ENCODE peak calls at places on chromosomes 7 and 10, in five cellular contexts. C is lower lobe of right lung, N is NCI-H1092, R is transverse colon, U is GM03348. G is an unnamed sample.

GRCh38 chr7:75739796-75740672 is 1.3 kb upstream of the HIP1 start:
- DNase-seq in C (no peak), N (no peak), R (no peak), U (no peak), G (no peak)

GRCh38 chr10:84654671-84655070 is 326.3 kb downstream of the CCSER2 start:
- DNase-seq in C (no peak), N (no peak), R (no peak), U (no peak), G (no peak)

GRCh38 chr7:130853503-130854279 is 119.7 kb upstream of the KLF14 start:
- DNase-seq in C (no peak), N (no peak), R (no peak), U (peak; percentile 66), G (no peak)

GRCh38 chr7:100156331-100157068 is 2.0 kb downstream of the TRAPPC14 start:
- DNase-seq in C (no peak), N (no peak), R (no peak), U (no peak), G (no peak)

GRCh38 chr7:42972703-42973500 is 40.7 kb downstream of the MRPL32 start:
- DNase-seq in C (no peak), N (no peak), R (peak; percentile 17), U (peak; percentile 76), G (no peak)

GRCh38 chr10:12214763-12215218 is 18.8 kb downstream of the CDC123 start:
- DNase-seq in C (no peak), N (no peak), R (peak; percentile 19), U (peak; percentile 51), G (no peak)

GRCh38 chr7:75534727-75535307 is 42.7 kb downstream of the SPDYE5 start:
- DNase-seq in C (no peak), N (no peak), R (no peak), U (peak; percentile 62), G (no peak)

GRCh38 chr7:137755846-137756685 is 90.7 kb downstream of the DGKI start:
- DNase-seq in C (no peak), N (no peak), R (no peak), U (no peak), G (no peak)

GRCh38 chr7:157053118-157053517 is 42.7 kb upstream of the MNX1 start:
- DNase-seq in C (no peak), N (no peak), R (no peak), U (no peak), G (no peak)

GRCh38 chr10:131629026-131629425 is 271.8 kb upstream of the PPP2R2D start:
- DNase-seq in C (no peak), N (no peak), R (no peak), U (no peak), G (no peak)

GRCh38 chr10:110365356-110366143 is 60.8 kb upstream of the SMNDC1 start:
- DNase-seq in C (no peak), N (no peak), R (no peak), U (no peak), G (no peak)

GRCh38 chr10:35215107-35215506 is 88.5 kb downstream of the CREM start:
- DNase-seq in C (no peak), N (no peak), R (no peak), U (no peak), G (no peak)

GRCh38 chr10:129203819-129204218 is 263.2 kb upstream of the MGMT start:
- DNase-seq in C (no peak), N (no peak), R (no peak), U (no peak), G (no peak)

GRCh38 chr10:102159051-102159597 is 6.9 kb downstream of the NOLC1 start:
- DNase-seq in C (no peak), N (no peak), R (no peak), U (peak; percentile 23), G (no peak)

GRCh38 chr10:12243860-12244620 is 48.1 kb downstream of the CDC123 start:
- DNase-seq in C (no peak), N (no peak), R (no peak), U (no peak), G (no peak)

GRCh38 chr7:111953611-111954010 is 252.6 kb downstream of the DOCK4 start:
- DNase-seq in C (no peak), N (no peak), R (no peak), U (no peak), G (peak; percentile 15)

GRCh38 chr10:65358565-65358964 is 1567.3 kb upstream of the LRRTM3 start:
- DNase-seq in C (no peak), N (no peak), R (no peak), U (no peak), G (no peak)

GRCh38 chr10:120978589-120979252 is 127.6 kb downstream of the WDR11 start:
- DNase-seq in C (no peak), N (no peak), R (no peak), U (no peak), G (no peak)

GRCh38 chr7:137626469-137627067 is 220.2 kb downstream of the DGKI start:
- DNase-seq in C (no peak), N (peak; percentile 27), R (peak; percentile 28), U (peak; percentile 59), G (peak; percentile 28)

GRCh38 chr7:24401628-24402593 is 117.9 kb downstream of the NPY start:
- DNase-seq in C (no peak), N (peak; percentile 11), R (no peak), U (peak; percentile 39), G (no peak)

GRCh38 chr10:24882047-24882698 is 70.2 kb downstream of the PRTFDC1 start:
- DNase-seq in C (no peak), N (no peak), R (peak; percentile 26), U (peak; percentile 31), G (no peak)

GRCh38 chr7:43906327-43907010 is at the start of gene URGCP:
- DNase-seq in C (peak; percentile 70), N (peak; percentile 13), R (peak; percentile 57), U (peak; percentile 93), G (peak; percentile 32)

GRCh38 chr10:79148452-79149344 is 79.9 kb downstream of the ZMIZ1 start:
- DNase-seq in C (peak; percentile 82), N (peak; percentile 61), R (peak; percentile 72), U (peak; percentile 67), G (peak; percentile 32)

GRCh38 chr10:71789871-71790270 is 16.6 kb upstream of the VSIR start:
- DNase-seq in C (no peak), N (no peak), R (no peak), U (no peak), G (no peak)

GRCh38 chr7:107277331-107277730 is 108.5 kb downstream of the HBP1 start:
- DNase-seq in C (no peak), N (no peak), R (no peak), U (no peak), G (no peak)

GRCh38 chr10:33253411-33253810 is 81.1 kb downstream of the NRP1 start:
- DNase-seq in C (no peak), N (no peak), R (no peak), U (no peak), G (no peak)

GRCh38 chr7:6090738-6091505 is 59.7 kb downstream of the ANKRD61 start:
- DNase-seq in C (no peak), N (no peak), R (no peak), U (no peak), G (no peak)

GRCh38 chr7:70271617-70272081 is 673.4 kb downstream of the AUTS2 start:
- DNase-seq in C (no peak), N (no peak), R (no peak), U (peak; percentile 14), G (no peak)

GRCh38 chr7:37205451-37205850 is 243.2 kb downstream of the ELMO1 start:
- DNase-seq in C (no peak), N (no peak), R (peak; percentile 36), U (no peak), G (no peak)

GRCh38 chr10:48414778-48415177 is 108.3 kb downstream of the MAPK8 start:
- DNase-seq in C (no peak), N (no peak), R (no peak), U (peak; percentile 8), G (no peak)

GRCh38 chr7:116777613-116778380 is 84.6 kb upstream of the CAPZA2 start:
- DNase-seq in C (no peak), N (no peak), R (no peak), U (peak; percentile 50), G (no peak)

GRCh38 chr10:66513504-66513903 is 412.3 kb upstream of the LRRTM3 start:
- DNase-seq in C (no peak), N (no peak), R (no peak), U (no peak), G (no peak)

GRCh38 chr7:849145-849544 is 16.9 kb downstream of the SUN1 start:
- DNase-seq in C (no peak), N (no peak), R (no peak), U (no peak), G (no peak)

GRCh38 chr10:43264987-43265798 is 1.7 kb downstream of the RASGEF1A start:
- DNase-seq in C (no peak), N (no peak), R (peak; percentile 3), U (peak; percentile 9), G (no peak)

GRCh38 chr7:3928727-3929515 is 627.9 kb downstream of the SDK1 start:
- DNase-seq in C (no peak), N (no peak), R (no peak), U (no peak), G (no peak)

GRCh38 chr7:23710000-23710399 is at the start of gene STK31:
- DNase-seq in C (no peak), N (no peak), R (no peak), U (no peak), G (no peak)

GRCh38 chr7:55366461-55367138 is 1.5 kb downstream of the LANCL2 start:
- DNase-seq in C (no peak), N (no peak), R (no peak), U (no peak), G (peak; percentile 76)

GRCh38 chr10:124734311-124735166 is 9.6 kb downstream of the FAM53B start:
- DNase-seq in C (no peak), N (no peak), R (no peak), U (no peak), G (no peak)

GRCh38 chr10:129342385-129342784 is 124.7 kb upstream of the MGMT start:
- DNase-seq in C (no peak), N (no peak), R (no peak), U (no peak), G (no peak)